ENCODE peak calls at places on chromosomes 3 and 15, in nine cellular contexts. P is CD4-positive, alpha-beta T cell; M is suprapubic skin; C is left lung; W is SK-N-SH; N is WERI-Rb-1; I is choroid plexus epithelial cell; E is stomach; S is astrocyte of the spinal cord. X is an unnamed sample.

GRCh38 chr3:54784021-54784420 is 143.8 kb downstream of the LRTM1 start:
- DNase-seq in P (no peak), E (no peak), C (no peak), N (no peak), I (no peak), M (no peak), W (no peak), S (no peak), X (no peak)

GRCh38 chr15:80709542-80709941 is 14.4 kb downstream of the ABHD17C start:
- DNase-seq in C (peak; percentile 76), W (no peak), E (peak; percentile 75), I (no peak), P (no peak), M (no peak), N (no peak), S (no peak), X (no peak)

GRCh38 chr15:77632760-77633133 is at the start of gene LINGO1:
- DNase-seq in M (no peak), P (no peak), N (no peak), C (no peak), I (peak; percentile 13), S (no peak), E (no peak), W (no peak), X (no peak)

GRCh38 chr3:52047295-52047960 is 8.9 kb downstream of the DUSP7 start:
- DNase-seq in P (no peak), C (peak; percentile 57), S (no peak), W (no peak), N (no peak), M (peak; percentile 67), E (peak; percentile 80), I (no peak), X (no peak)

GRCh38 chr3:4680227-4680691 is 187.1 kb downstream of the ITPR1 start:
- DNase-seq in W (no peak), S (peak; percentile 45), I (no peak), C (no peak), E (no peak), N (no peak), P (no peak), M (no peak), X (no peak)

GRCh38 chr3:52870471-52870870 is 26.9 kb downstream of the STIMATE start:
- DNase-seq in I (no peak), W (no peak), C (no peak), N (no peak), P (no peak), M (no peak), S (no peak), E (no peak), X (no peak)

GRCh38 chr3:122918576-122919290 is 108.8 kb downstream of the SEMA5B start:
- DNase-seq in P (no peak), I (peak; percentile 37), N (no peak), M (no peak), S (no peak), C (no peak), E (no peak), W (no peak), X (no peak)

GRCh38 chr15:51172190-51172589 is 77.5 kb upstream of the TNFAIP8L3 start:
- DNase-seq in M (no peak), E (no peak), I (peak; percentile 40), N (no peak), C (no peak), P (no peak), S (no peak), W (no peak), X (no peak)

GRCh38 chr15:52151353-52151752 is 38.8 kb upstream of the BCL2L10 start:
- DNase-seq in C (no peak), I (no peak), W (no peak), S (no peak), N (peak; percentile 19), E (no peak), M (no peak), P (no peak), X (no peak)

GRCh38 chr15:52689562-52689961 is 10.4 kb upstream of the ATOSA start:
- DNase-seq in I (no peak), C (no peak), M (no peak), P (no peak), W (no peak), N (no peak), E (no peak), S (no peak), X (no peak)

GRCh38 chr15:56887782-56888127 is 30.7 kb upstream of the TCF12 start:
- DNase-seq in P (no peak), W (no peak), M (no peak), S (no peak), I (no peak), C (no peak), E (no peak), N (no peak), X (no peak)

GRCh38 chr3:66138336-66139234 is 82.2 kb upstream of the SLC25A26 start:
- DNase-seq in C (no peak), P (no peak), I (peak; percentile 83), E (peak; percentile 61), N (peak; percentile 73), W (peak; percentile 72), M (no peak), S (peak; percentile 64), X (peak; percentile 27)

GRCh38 chr3:55329849-55330248 is 157.3 kb downstream of the WNT5A start:
- DNase-seq in E (no peak), W (no peak), C (no peak), P (no peak), N (no peak), I (peak; percentile 95), S (peak; percentile 96), M (no peak), X (no peak)

GRCh38 chr3:12768579-12769527 is 9.8 kb upstream of the TMEM40 start:
- DNase-seq in E (no peak), W (no peak), S (no peak), M (no peak), P (no peak), N (no peak), C (peak; percentile 43), I (no peak), X (no peak)

GRCh38 chr15:74123131-74123429 is 7.3 kb upstream of the ISLR2 start:
- DNase-seq in P (no peak), C (no peak), E (no peak), I (no peak), W (no peak), N (peak; percentile 72), M (no peak), S (no peak), X (no peak)
- TF ChIP-seq CTCF in P (no peak), C (no peak), E (no peak), I (peak; percentile 24), W (no peak), N (peak; percentile 28), M (no peak), S (peak; percentile 9), X (no peak)

GRCh38 chr3:46865034-46865507 is 1.8 kb upstream of the MYL3 start:
- DNase-seq in S (no peak), E (no peak), P (peak; percentile 2), I (peak; percentile 70), W (peak; percentile 68), M (peak; percentile 82), N (no peak), C (peak; percentile 69), X (no peak)
- TF ChIP-seq CTCF in S (no peak), E (no peak), P (no peak), I (no peak), W (no peak), M (no peak), N (no peak), C (no peak), X (no peak)

GRCh38 chr3:177960722-177961121 is 575.5 kb upstream of the KCNMB2 start:
- DNase-seq in N (peak; percentile 6), C (no peak), M (no peak), S (no peak), I (no peak), W (no peak), P (no peak), E (no peak), X (no peak)

GRCh38 chr3:177961784-177962183 is 574.5 kb upstream of the KCNMB2 start:
- DNase-seq in N (no peak), M (no peak), S (no peak), C (no peak), E (no peak), W (no peak), I (no peak), P (no peak), X (no peak)

GRCh38 chr3:177968891-177969290 is 567.3 kb upstream of the KCNMB2 start:
- DNase-seq in W (no peak), P (no peak), S (no peak), M (no peak), E (no peak), N (no peak), C (no peak), I (no peak), X (no peak)

DNA sequence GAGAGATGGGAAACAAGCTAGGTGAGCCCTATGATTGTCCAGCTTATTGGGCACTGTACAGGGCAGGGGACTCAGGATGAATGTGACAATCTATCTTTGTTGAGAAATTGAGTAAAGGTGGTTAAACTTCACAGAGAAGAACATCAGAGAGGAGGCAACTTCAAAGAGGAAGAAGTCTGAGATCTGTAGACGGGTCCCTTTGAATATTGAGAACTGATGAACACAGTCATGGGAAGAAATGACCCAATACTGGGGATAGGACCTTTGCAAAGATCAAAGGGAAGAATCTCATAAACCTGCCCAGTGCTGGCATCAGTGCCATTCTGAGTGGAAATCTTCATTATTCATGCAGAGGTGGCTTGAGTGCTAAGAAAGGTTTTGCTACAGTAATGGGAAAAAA is 569.7 kb upstream of the KCNMB2 start:
- DNase-seq in M (no peak), N (no peak), C (no peak), W (no peak), S (no peak), P (no peak), E (no peak), I (no peak), X (no peak)
- TF ChIP-seq CTCF in M (no peak), N (no peak), C (no peak), W (no peak), S (no peak), P (no peak), E (no peak), I (no peak), X (no peak)

GRCh38 chr3:116065496-116065895 is 379.8 kb downstream of the LSAMP start:
- DNase-seq in I (no peak), E (no peak), P (no peak), C (no peak), S (no peak), W (no peak), M (no peak), N (no peak), X (no peak)

GRCh38 chr3:116069024-116069423 is 376.3 kb downstream of the LSAMP start:
- DNase-seq in P (no peak), N (no peak), I (no peak), E (no peak), C (no peak), M (no peak), W (no peak), S (no peak), X (no peak)

GRCh38 chr3:116064646-116065045 is 380.6 kb downstream of the LSAMP start:
- DNase-seq in M (no peak), C (no peak), E (no peak), P (no peak), N (no peak), S (peak; percentile 59), W (no peak), I (peak; percentile 66), X (no peak)

GRCh38 chr3:116070102-116070501 is 375.2 kb downstream of the LSAMP start:
- DNase-seq in W (no peak), E (no peak), S (no peak), C (no peak), P (no peak), N (no peak), M (no peak), I (no peak), X (no peak)

GRCh38 chr3:116067275-116067674 is 378.0 kb downstream of the LSAMP start:
- DNase-seq in P (no peak), N (no peak), S (no peak), W (no peak), I (no peak), E (no peak), C (no peak), M (no peak), X (no peak)
- TF ChIP-seq CTCF in P (no peak), N (no peak), S (no peak), W (no peak), I (no peak), E (no peak), C (no peak), M (no peak), X (no peak)

X was measured in uterus.